ENCODE peak calls at places on chromosomes 3 and 15, in four cellular contexts. R is Daoy, X is uterus, E is NCI-H1417. I is an unnamed sample.

GRCh38 chr3:106714400-106714799 is 662.8 kb upstream of the CCDC54 start:
- DNase-seq in R (no peak), X (no peak), E (no peak), I (no peak)

GRCh38 chr3:125075738-125076137 is 19.9 kb upstream of the HEG1 start:
- DNase-seq in R (no peak), X (no peak), E (no peak), I (no peak)

GRCh38 chr15:65328506-65329297 is 24.2 kb downstream of the RNU5B-1 start:
- DNase-seq in R (no peak), X (no peak), E (no peak), I (no peak)

GRCh38 chr15:96893159-96893906 is 562.8 kb downstream of the NR2F2 start:
- DNase-seq in R (peak), X (peak), E (no peak), I (no peak)

GRCh38 chr15:35690698-35691116 is 144.7 kb upstream of the DPH6 start:
- DNase-seq in R (peak), X (peak), E (no peak), I (no peak)

GRCh38 chr15:80978685-80979084 is 10.9 kb downstream of the MESD start:
- DNase-seq in R (no peak), X (no peak), E (no peak), I (no peak)

GRCh38 chr15:73754461-73754860 is 1.3 kb upstream of the INSYN1 start:
- DNase-seq in R (no peak), X (no peak), E (no peak), I (no peak)

GRCh38 chr15:81195339-81195864 is 1.3 kb upstream of the IL16 start:
- DNase-seq in R (no peak), X (no peak), E (no peak), I (no peak)

GRCh38 chr15:84112025-84112424 is 123.5 kb upstream of the GOLGA6L4 start:
- DNase-seq in R (peak), X (no peak), E (no peak), I (no peak)

GRCh38 chr3:46913644-46914043 is 36.1 kb downstream of the PTH1R start:
- DNase-seq in R (peak), X (no peak), E (peak), I (no peak)

GRCh38 chr15:90581771-90582471 is 52.2 kb downstream of the CRTC3 start:
- DNase-seq in R (no peak), X (no peak), E (no peak), I (no peak)

GRCh38 chr15:78000089-78000926 is 77.2 kb downstream of the TBC1D2B start:
- DNase-seq in R (peak), X (peak), E (peak), I (peak)

GRCh38 chr3:63296249-63296648 is 18.1 kb downstream of the SYNPR start:
- DNase-seq in R (no peak), X (no peak), E (no peak), I (no peak)